ENCODE peak calls at places on chromosomes 13 and 19, in four cellular contexts. N is NCI-H2107, M is mammary epithelial cell, E is esophagus squamous epithelium. F is an unnamed sample.

GRCh38 chr13:101309014-101309619 is 107.2 kb downstream of the NALCN start:
- DNase-seq in M (peak), N (no peak), E (no peak), F (peak)

GRCh38 chr19:53517114-53517741 is 20.7 kb upstream of the ZNF331 start:
- DNase-seq in M (no peak), N (no peak), E (no peak), F (no peak)

GRCh38 chr13:77779461-77780272 is 82.2 kb downstream of the SLAIN1 start:
- DNase-seq in E (no peak), M (peak), N (peak), F (peak)

GRCh38 chr13:34618654-34619053 is 323.4 kb upstream of the NBEA start:
- DNase-seq in M (no peak), E (no peak), N (no peak), F (no peak)

GRCh38 chr13:113122571-113123225 is at the start of gene F10:
- DNase-seq in N (no peak), M (no peak), E (no peak), F (no peak)

GRCh38 chr13:89755729-89756492 is 1591.6 kb upstream of the MIR17HG start:
- DNase-seq in E (no peak), M (peak), N (no peak), F (no peak)

GRCh38 chr13:110575322-110576069 is 14.0 kb upstream of the RAB20 start:
- DNase-seq in N (no peak), M (no peak), E (no peak), F (no peak)

GRCh38 chr13:110409581-110409992 is 102.5 kb downstream of the COL4A2 start:
- DNase-seq in N (no peak), M (peak), E (no peak), F (no peak)

GRCh38 chr19:572891-573825 is 762 bp downstream of the BSG start:
- DNase-seq in N (no peak), M (peak), E (no peak), F (no peak)

GRCh38 chr19:54560881-54561385 is 12.7 kb upstream of the LILRA2 start:
- DNase-seq in M (no peak), N (no peak), E (no peak), F (peak)

GRCh38 chr13:50071399-50071798 is 56.2 kb downstream of the KCNRG start:
- DNase-seq in N (no peak), M (no peak), E (no peak), F (no peak)

GRCh38 chr13:42000836-42001235 is 39.9 kb upstream of the VWA8 start:
- DNase-seq in M (no peak), N (no peak), E (no peak), F (no peak)

GRCh38 chr13:19861762-19862161 is 1.7 kb downstream of the ZMYM5 start:
- DNase-seq in N (no peak), M (no peak), E (no peak), F (no peak)

GRCh38 chr13:87680298-87680697 is 9.1 kb downstream of the SLITRK5 start:
- DNase-seq in E (no peak), M (no peak), N (no peak), F (peak)

GRCh38 chr19:46392252-46392801 is 21.0 kb downstream of the CCDC8 start:
- DNase-seq in N (no peak), E (no peak), M (no peak), F (no peak)

F was measured in trophoblast cell.